ENCODE peak calls at places on chromosome 7, in five cellular contexts. Y is mucosa of descending colon, W is nephron progenitor cell, N is hepatocyte, L is tibial artery. F is an unnamed sample.

GRCh38 chr7:84247591-84247990 is 53.0 kb upstream of the SEMA3A start:
- DNase-seq in Y (no peak), W (no peak), N (no peak), L (no peak), F (no peak)

GRCh38 chr7:25263292-25263691 is 35.0 kb upstream of the NPVF start:
- DNase-seq in Y (no peak), W (no peak), N (no peak), L (no peak), F (no peak)

GRCh38 chr7:50657341-50657873 is 92.2 kb upstream of the DDC start:
- DNase-seq in Y (no peak), W (no peak), N (peak; percentile 17), L (peak; percentile 91), F (peak; percentile 30)

GRCh38 chr7:114949227-114949626 is 27.3 kb downstream of the MDFIC start:
- DNase-seq in Y (no peak), W (no peak), N (no peak), L (no peak), F (no peak)

GRCh38 chr7:27764109-27764508 is 24.1 kb downstream of the TAX1BP1 start:
- DNase-seq in Y (no peak), W (no peak), N (no peak), L (no peak), F (no peak)

GRCh38 chr7:76225379-76225778 is 23.7 kb downstream of the SRRM3 start:
- DNase-seq in Y (peak; percentile 38), W (peak; percentile 88), N (peak; percentile 72), L (no peak), F (no peak)

GRCh38 chr7:95609277-95609971 is 13.1 kb upstream of the PDK4 start:
- DNase-seq in Y (peak; percentile 82), W (no peak), N (peak; percentile 49), L (no peak), F (peak; percentile 53)

GRCh38 chr7:48139461-48139860 is 31.8 kb upstream of the ABCA13 start:
- DNase-seq in Y (peak; percentile 28), W (no peak), N (peak; percentile 25), L (no peak), F (no peak)

GRCh38 chr7:99447943-99448342 is 9.2 kb downstream of the CPSF4 start:
- DNase-seq in Y (no peak), W (no peak), N (no peak), L (no peak), F (no peak)

GRCh38 chr7:33040803-33041516 is 21.6 kb downstream of the NT5C3A start:
- DNase-seq in Y (peak; percentile 87), W (no peak), N (peak; percentile 64), L (no peak), F (peak; percentile 41)

GRCh38 chr7:12951397-12951801 is 264.0 kb downstream of the ARL4A start:
- DNase-seq in Y (no peak), W (no peak), N (no peak), L (no peak), F (no peak)

GRCh38 chr7:113891828-113892227 is 27.0 kb downstream of the PPP1R3A start:
- DNase-seq in Y (no peak), W (no peak), N (no peak), L (no peak), F (no peak)

GRCh38 chr7:42226354-42226941 is 10.6 kb downstream of the GLI3 start:
- DNase-seq in Y (no peak), W (no peak), N (no peak), L (no peak), F (no peak)

GRCh38 chr7:30159153-30159552 is 24.4 kb downstream of the MTURN start:
- DNase-seq in Y (peak; percentile 62), W (no peak), N (no peak), L (no peak), F (no peak)

GRCh38 chr7:25759748-25760147 is 392.2 kb upstream of the NFE2L3 start:
- DNase-seq in Y (no peak), W (no peak), N (no peak), L (no peak), F (no peak)

GRCh38 chr7:68862736-68863135 is 735.5 kb upstream of the AUTS2 start:
- DNase-seq in Y (no peak), W (no peak), N (no peak), L (no peak), F (no peak)

GRCh38 chr7:92028226-92028625 is 87.6 kb downstream of the AKAP9 start:
- DNase-seq in Y (no peak), W (no peak), N (no peak), L (no peak), F (no peak)

GRCh38 chr7:72343991-72344390 is 68.1 kb downstream of the CALN1 start:
- DNase-seq in Y (no peak), W (no peak), N (no peak), L (no peak), F (no peak)

GRCh38 chr7:126700807-126701604 is 551.7 kb downstream of the GRM8 start:
- DNase-seq in Y (peak; percentile 36), W (peak; percentile 51), N (peak; percentile 63), L (no peak), F (no peak)

GRCh38 chr7:5229451-5230271 is 39.6 kb downstream of the WIPI2 start:
- DNase-seq in Y (no peak), W (no peak), N (no peak), L (no peak), F (no peak)

GRCh38 chr7:130961128-130961601 is 227.2 kb upstream of the KLF14 start:
- DNase-seq in Y (no peak), W (no peak), N (no peak), L (no peak), F (no peak)

GRCh38 chr7:79453558-79454324 is at the start of gene MAGI2:
- DNase-seq in Y (peak; percentile 69), W (peak; percentile 80), N (peak; percentile 89), L (peak; percentile 96), F (peak; percentile 77)

GRCh38 chr7:64755881-64756280 is 38.3 kb upstream of the ZNF138 start:
- DNase-seq in Y (no peak), W (no peak), N (no peak), L (no peak), F (no peak)

GRCh38 chr7:64753032-64753431 is 41.2 kb upstream of the ZNF138 start:
- DNase-seq in Y (no peak), W (no peak), N (no peak), L (no peak), F (no peak)

DNA sequence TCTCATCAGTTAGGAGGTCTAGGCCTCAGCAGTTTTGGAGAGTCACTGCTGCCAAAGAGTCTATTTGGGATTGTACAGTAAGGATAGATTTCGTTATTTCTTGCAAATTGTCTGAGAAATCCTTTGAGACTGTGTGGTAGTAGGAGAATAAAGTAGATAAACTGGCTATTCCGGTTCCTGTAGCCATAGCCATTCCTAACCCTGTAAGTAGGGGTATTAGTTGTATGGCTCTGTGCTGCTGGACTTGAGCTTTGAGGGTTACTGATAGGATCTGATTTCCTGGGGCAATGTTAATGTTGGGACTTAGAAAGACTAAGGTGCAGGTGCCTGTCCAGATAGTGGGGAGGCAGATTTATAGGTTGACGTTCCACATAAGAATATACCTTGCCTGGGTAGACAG is 36.1 kb upstream of the ZNF138 start:
- DNase-seq in Y (no peak), W (no peak), N (no peak), L (no peak), F (no peak)
- TF ChIP-seq CTCF in Y (no peak), W (no peak), N (no peak), L (no peak), F (no peak)

DNA sequence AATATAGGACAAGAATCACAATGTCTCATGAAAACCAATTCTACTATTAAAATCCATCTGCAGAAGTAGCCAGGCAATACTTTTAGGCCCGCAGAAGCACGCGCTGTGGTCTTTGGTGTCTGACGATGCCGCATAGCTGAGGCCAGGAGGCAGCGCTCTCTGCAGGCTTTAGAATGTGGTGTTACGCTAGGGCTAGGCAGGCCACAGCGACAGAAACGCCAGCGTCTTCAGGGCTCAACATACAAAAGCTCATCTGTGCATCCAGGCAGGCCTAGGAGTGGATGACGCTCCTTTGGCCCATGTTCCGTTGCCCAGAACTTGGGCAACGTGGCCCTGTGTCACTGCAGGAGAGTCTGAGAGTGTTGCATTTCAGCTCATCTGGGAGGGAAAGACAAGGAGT is 601.1 kb upstream of the FOXK1 start:
- DNase-seq in Y (no peak), W (no peak), N (no peak), L (no peak), F (no peak)
- TF ChIP-seq CTCF in Y (no peak), W (no peak), N (no peak), L (no peak), F (no peak)

DNA sequence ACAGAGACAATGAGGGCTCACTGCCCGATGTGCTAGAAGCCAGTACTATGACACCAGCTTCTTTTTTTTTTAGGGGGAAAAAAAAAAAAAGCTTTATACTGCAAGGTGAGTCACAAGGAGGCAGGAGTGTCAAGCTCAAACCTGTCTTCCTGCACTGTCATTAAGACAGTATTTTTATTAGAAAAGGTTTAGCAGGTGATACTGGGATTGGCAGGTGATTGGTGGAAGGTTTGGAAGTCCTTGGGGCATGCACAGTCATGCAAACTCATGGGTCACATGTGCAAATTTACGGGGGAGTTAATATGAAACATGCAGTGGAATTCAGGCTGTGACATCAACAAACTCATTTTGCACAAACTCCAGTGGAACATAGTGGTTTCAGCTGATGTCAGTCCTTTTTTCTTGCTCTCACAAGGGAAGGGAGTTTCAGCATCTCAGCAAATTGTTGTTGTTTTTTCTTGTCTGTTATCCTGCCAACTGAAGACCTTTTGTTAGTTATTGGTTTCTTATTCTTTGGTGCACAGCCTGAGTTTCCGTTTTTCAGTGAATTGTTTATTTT is 530.6 kb downstream of the ANKRD7 start:
- DNase-seq in Y (no peak), W (no peak), N (no peak), L (no peak), F (no peak)
- TF ChIP-seq CTCF in Y (no peak), W (no peak), N (no peak), L (no peak), F (no peak)

DNA sequence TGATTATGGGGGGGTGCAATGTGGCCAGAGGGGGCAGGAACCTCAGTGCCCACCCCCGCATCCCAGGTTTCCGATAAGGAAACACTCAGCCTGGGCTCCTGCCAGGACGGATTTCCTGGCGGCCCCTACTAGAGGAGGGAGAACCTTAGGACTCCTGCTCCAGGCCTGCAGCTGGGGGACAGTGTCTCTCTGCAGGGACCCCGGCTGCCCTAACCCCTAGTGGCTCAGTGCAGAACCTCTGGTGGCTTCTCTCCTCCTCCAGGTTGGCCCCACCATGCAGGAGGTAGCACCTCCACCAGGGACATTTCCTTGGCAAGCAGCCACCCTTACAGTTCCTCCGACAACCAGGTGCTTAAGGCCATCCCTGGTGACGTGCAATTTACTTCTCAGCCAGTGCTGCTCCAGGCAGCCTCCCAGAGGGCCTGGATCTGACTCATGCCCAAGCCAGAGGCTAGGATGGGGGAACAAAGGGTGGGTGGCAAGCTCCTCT is 31.9 kb downstream of the SH2B2 start:
- DNase-seq in Y (no peak), W (no peak), N (no peak), L (no peak), F (no peak)
- TF ChIP-seq CTCF in Y (no peak), W (no peak), N (no peak), L (no peak), F (no peak)

GRCh38 chr7:74175270-74175803 is 1.2 kb downstream of the EIF4H start:
- DNase-seq in Y (peak; percentile 50), W (no peak), N (no peak), L (no peak), F (no peak)

GRCh38 chr7:74173491-74173865 is 678 bp upstream of the EIF4H start:
- DNase-seq in Y (no peak), W (no peak), N (no peak), L (no peak), F (no peak)

GRCh38 chr7:74173074-74173473 is 1.1 kb upstream of the EIF4H start:
- DNase-seq in Y (peak; percentile 52), W (peak; percentile 37), N (no peak), L (no peak), F (no peak)

GRCh38 chr7:74173866-74174605 is at the start of gene EIF4H:
- DNase-seq in Y (peak; percentile 99), W (peak; percentile 98), N (peak; percentile 97), L (peak; percentile 98), F (peak; percentile 96)

GRCh38 chr7:74174606-74175082 is 488 bp downstream of the EIF4H start:
- DNase-seq in Y (peak; percentile 50), W (peak; percentile 64), N (peak; percentile 70), L (peak; percentile 77), F (peak; percentile 36)
- TF ChIP-seq CTCF in Y (no peak), W (no peak), N (no peak), L (no peak), F (no peak)